ENCODE peak calls at places on chromosome 16, in nine cellular contexts. One of them, this sample, is unnamed.

GRCh38 chr16:27617678-27618077 is 67.7 kb downstream of the KATNIP start:
- DNase-seq in fibroblast of lung: no peak
- DNase-seq in cardiac muscle cell: no peak
- DNase-seq in cardiac fibroblast: no peak
- DNase-seq in gastrocnemius medialis: no peak
- DNase-seq in foreskin fibroblast: no peak
- DNase-seq in dorsolateral prefrontal cortex: no peak
- DNase-seq in fibroblast of pulmonary artery: no peak
- DNase-seq in brain microvascular endothelial cell: no peak
- DNase-seq in this sample: no peak

GRCh38 chr16:66539628-66540469 is 10.1 kb downstream of the TK2 start:
- DNase-seq in cardiac muscle cell: no peak
- DNase-seq in fibroblast of lung: no peak
- DNase-seq in dorsolateral prefrontal cortex: no peak
- DNase-seq in foreskin fibroblast: no peak
- DNase-seq in cardiac fibroblast: peak; percentile 44
- DNase-seq in fibroblast of pulmonary artery: no peak
- DNase-seq in gastrocnemius medialis: no peak
- DNase-seq in brain microvascular endothelial cell: peak; percentile 50
- DNase-seq in this sample: no peak

GRCh38 chr16:9687737-9688319 is 494.4 kb downstream of the GRIN2A start:
- DNase-seq in gastrocnemius medialis: no peak
- DNase-seq in brain microvascular endothelial cell: no peak
- DNase-seq in dorsolateral prefrontal cortex: no peak
- DNase-seq in foreskin fibroblast: no peak
- DNase-seq in cardiac muscle cell: no peak
- DNase-seq in cardiac fibroblast: no peak
- DNase-seq in fibroblast of lung: no peak
- DNase-seq in fibroblast of pulmonary artery: no peak
- DNase-seq in this sample: no peak

GRCh38 chr16:59339871-59340270 is 605.8 kb upstream of the GOT2 start:
- DNase-seq in cardiac fibroblast: no peak
- DNase-seq in foreskin fibroblast: no peak
- DNase-seq in dorsolateral prefrontal cortex: no peak
- DNase-seq in fibroblast of pulmonary artery: no peak
- DNase-seq in cardiac muscle cell: no peak
- DNase-seq in brain microvascular endothelial cell: no peak
- DNase-seq in gastrocnemius medialis: no peak
- DNase-seq in fibroblast of lung: no peak
- DNase-seq in this sample: no peak

GRCh38 chr16:89548344-89549006 is 12.0 kb upstream of the RPL13 start:
- DNase-seq in dorsolateral prefrontal cortex: no peak
- DNase-seq in gastrocnemius medialis: no peak
- DNase-seq in foreskin fibroblast: no peak
- DNase-seq in fibroblast of pulmonary artery: no peak
- DNase-seq in fibroblast of lung: no peak
- DNase-seq in cardiac muscle cell: no peak
- DNase-seq in cardiac fibroblast: no peak
- DNase-seq in brain microvascular endothelial cell: no peak
- DNase-seq in this sample: no peak

GRCh38 chr16:85328665-85329058 is 216.4 kb upstream of the CIBAR2 start:
- DNase-seq in gastrocnemius medialis: no peak
- DNase-seq in fibroblast of lung: no peak
- DNase-seq in cardiac fibroblast: no peak
- DNase-seq in dorsolateral prefrontal cortex: no peak
- DNase-seq in foreskin fibroblast: no peak
- DNase-seq in brain microvascular endothelial cell: no peak
- DNase-seq in fibroblast of pulmonary artery: no peak
- DNase-seq in cardiac muscle cell: no peak
- DNase-seq in this sample: no peak

GRCh38 chr16:85068746-85069145 is 41.2 kb downstream of the KIAA0513 start:
- DNase-seq in gastrocnemius medialis: no peak
- DNase-seq in dorsolateral prefrontal cortex: no peak
- DNase-seq in foreskin fibroblast: no peak
- DNase-seq in fibroblast of lung: no peak
- DNase-seq in cardiac fibroblast: no peak
- DNase-seq in fibroblast of pulmonary artery: no peak
- DNase-seq in cardiac muscle cell: no peak
- DNase-seq in brain microvascular endothelial cell: no peak
- DNase-seq in this sample: no peak

GRCh38 chr16:14029658-14030057 is 41.5 kb upstream of the MRTFB start:
- DNase-seq in gastrocnemius medialis: no peak
- DNase-seq in cardiac muscle cell: no peak
- DNase-seq in cardiac fibroblast: no peak
- DNase-seq in dorsolateral prefrontal cortex: no peak
- DNase-seq in fibroblast of lung: no peak
- DNase-seq in foreskin fibroblast: no peak
- DNase-seq in brain microvascular endothelial cell: no peak
- DNase-seq in fibroblast of pulmonary artery: no peak
- DNase-seq in this sample: no peak

GRCh38 chr16:14286381-14287230 is 215.5 kb downstream of the MRTFB start:
- DNase-seq in foreskin fibroblast: no peak
- DNase-seq in gastrocnemius medialis: peak; percentile 42
- DNase-seq in fibroblast of lung: peak; percentile 70
- DNase-seq in dorsolateral prefrontal cortex: peak; percentile 44
- DNase-seq in cardiac fibroblast: no peak
- DNase-seq in brain microvascular endothelial cell: no peak
- DNase-seq in fibroblast of pulmonary artery: peak; percentile 49
- DNase-seq in cardiac muscle cell: no peak
- DNase-seq in this sample: no peak

GRCh38 chr16:66905633-66906539 is 12.8 kb downstream of the CDH16 start:
- DNase-seq in gastrocnemius medialis: no peak
- DNase-seq in fibroblast of pulmonary artery: no peak
- DNase-seq in brain microvascular endothelial cell: no peak
- DNase-seq in cardiac muscle cell: no peak
- DNase-seq in cardiac fibroblast: no peak
- DNase-seq in dorsolateral prefrontal cortex: no peak
- DNase-seq in fibroblast of lung: no peak
- DNase-seq in foreskin fibroblast: no peak
- DNase-seq in this sample: no peak

GRCh38 chr16:88295526-88296436 is 87.0 kb upstream of the ZNF469 start:
- DNase-seq in cardiac muscle cell: no peak
- DNase-seq in cardiac fibroblast: no peak
- DNase-seq in gastrocnemius medialis: no peak
- DNase-seq in brain microvascular endothelial cell: no peak
- DNase-seq in dorsolateral prefrontal cortex: peak; percentile 31
- DNase-seq in foreskin fibroblast: no peak
- DNase-seq in fibroblast of pulmonary artery: no peak
- DNase-seq in fibroblast of lung: no peak
- DNase-seq in this sample: no peak

GRCh38 chr16:75742424-75743047 is 16.2 kb upstream of the CPHXL start:
- DNase-seq in fibroblast of lung: peak; percentile 4
- DNase-seq in cardiac fibroblast: peak; percentile 8
- DNase-seq in brain microvascular endothelial cell: no peak
- DNase-seq in foreskin fibroblast: no peak
- DNase-seq in gastrocnemius medialis: no peak
- DNase-seq in cardiac muscle cell: no peak
- DNase-seq in dorsolateral prefrontal cortex: no peak
- DNase-seq in fibroblast of pulmonary artery: no peak
- DNase-seq in this sample: no peak

GRCh38 chr16:68756250-68757051 is 19.4 kb downstream of the CDH1 start:
- DNase-seq in dorsolateral prefrontal cortex: no peak
- DNase-seq in fibroblast of pulmonary artery: no peak
- DNase-seq in gastrocnemius medialis: no peak
- DNase-seq in cardiac fibroblast: peak; percentile 46
- DNase-seq in brain microvascular endothelial cell: no peak
- DNase-seq in foreskin fibroblast: no peak
- DNase-seq in fibroblast of lung: no peak
- DNase-seq in cardiac muscle cell: peak; percentile 40
- DNase-seq in this sample: peak; percentile 17

DNA sequence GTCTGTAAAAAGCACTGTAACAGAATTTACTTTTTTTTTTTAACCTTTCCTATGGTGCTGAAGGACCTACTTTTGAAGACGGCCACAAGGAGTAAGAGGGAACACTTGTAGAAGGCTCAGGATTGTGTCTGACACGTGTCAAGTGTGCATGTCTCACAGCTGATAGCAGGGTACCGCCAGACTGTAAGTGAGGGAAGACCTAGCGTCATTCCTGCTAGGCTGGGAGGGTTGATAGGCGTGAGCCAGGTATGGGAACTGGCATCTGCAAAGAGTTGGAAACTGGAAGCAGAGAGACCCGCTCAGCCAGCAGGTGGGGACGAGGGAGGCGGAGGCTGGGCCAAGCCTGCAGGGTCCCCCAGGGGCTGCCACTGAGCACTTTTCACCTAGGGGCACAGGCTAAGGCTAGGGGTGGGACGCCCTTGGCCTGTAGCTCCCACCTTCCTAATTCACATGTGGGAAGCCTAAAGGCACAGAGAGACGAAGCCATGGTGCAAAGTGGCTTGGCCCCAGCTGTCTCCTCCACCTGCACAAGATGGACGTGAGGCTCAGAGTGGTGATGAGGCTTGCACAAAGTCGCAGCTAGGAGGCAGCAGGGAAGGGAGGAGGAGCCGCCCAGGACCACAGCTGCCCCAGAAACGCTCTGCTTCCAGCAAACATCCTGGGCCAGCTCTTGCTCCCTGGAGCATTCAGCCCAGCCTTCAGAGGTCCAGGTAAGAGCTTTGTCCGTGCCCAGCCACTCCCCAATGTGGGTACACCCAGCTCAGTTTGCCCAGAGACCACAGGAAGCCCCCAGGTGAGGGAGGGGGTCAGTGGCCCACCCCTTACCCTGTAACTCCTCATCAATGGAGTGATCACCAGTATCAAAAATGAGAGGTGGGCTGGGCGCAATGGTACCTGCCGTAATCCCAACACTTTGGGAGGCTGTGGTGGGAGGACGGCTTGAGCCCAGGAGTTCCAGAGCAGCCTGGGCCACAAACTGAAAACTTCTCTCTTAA is 18.9 kb downstream of the VASN start:
- DNase-seq in dorsolateral prefrontal cortex: no peak
- DNase-seq in brain microvascular endothelial cell: no peak
- DNase-seq in foreskin fibroblast: no peak
- DNase-seq in cardiac muscle cell: no peak
- DNase-seq in gastrocnemius medialis: no peak
- DNase-seq in fibroblast of pulmonary artery: no peak
- DNase-seq in cardiac fibroblast: no peak
- DNase-seq in fibroblast of lung: no peak
- DNase-seq in this sample: no peak
- TF ChIP-seq CTCF in dorsolateral prefrontal cortex: no peak
- TF ChIP-seq CTCF in brain microvascular endothelial cell: peak; percentile 36
- TF ChIP-seq CTCF in foreskin fibroblast: peak; percentile 3
- TF ChIP-seq CTCF in cardiac muscle cell: no peak
- TF ChIP-seq CTCF in gastrocnemius medialis: no peak
- TF ChIP-seq CTCF in fibroblast of pulmonary artery: no peak
- TF ChIP-seq CTCF in cardiac fibroblast: peak; percentile 17
- TF ChIP-seq CTCF in fibroblast of lung: no peak
- TF ChIP-seq CTCF in this sample: peak; percentile 14

GRCh38 chr16:53518550-53519416 is 15.8 kb upstream of the AKTIP start:
- DNase-seq in fibroblast of lung: no peak
- DNase-seq in foreskin fibroblast: peak; percentile 47
- DNase-seq in brain microvascular endothelial cell: peak; percentile 74
- DNase-seq in cardiac fibroblast: peak; percentile 95
- DNase-seq in cardiac muscle cell: peak; percentile 94
- DNase-seq in dorsolateral prefrontal cortex: no peak
- DNase-seq in gastrocnemius medialis: peak; percentile 43
- DNase-seq in fibroblast of pulmonary artery: peak; percentile 95
- DNase-seq in this sample: peak; percentile 93
- H3K4me3 ChIP-seq in fibroblast of lung: no peak overlapping the region
- H3K4me3 ChIP-seq in foreskin fibroblast: no peak overlapping the region
- H3K4me3 ChIP-seq in brain microvascular endothelial cell: no peak overlapping the region
- H3K4me3 ChIP-seq in cardiac fibroblast: no peak overlapping the region
- H3K4me3 ChIP-seq in cardiac muscle cell: no peak overlapping the region
- H3K4me3 ChIP-seq in dorsolateral prefrontal cortex: no peak overlapping the region
- H3K4me3 ChIP-seq in gastrocnemius medialis: no peak overlapping the region
- H3K4me3 ChIP-seq in fibroblast of pulmonary artery: no peak overlapping the region
- H3K4me3 ChIP-seq in this sample: no peak overlapping the region

GRCh38 chr16:56534847-56535383 is 15.1 kb upstream of the BBS2 start:
- DNase-seq in cardiac fibroblast: no peak
- DNase-seq in cardiac muscle cell: no peak
- DNase-seq in dorsolateral prefrontal cortex: no peak
- DNase-seq in fibroblast of pulmonary artery: no peak
- DNase-seq in fibroblast of lung: no peak
- DNase-seq in gastrocnemius medialis: no peak
- DNase-seq in brain microvascular endothelial cell: no peak
- DNase-seq in foreskin fibroblast: no peak
- DNase-seq in this sample: no peak
- TF ChIP-seq CTCF in cardiac fibroblast: no peak
- TF ChIP-seq CTCF in cardiac muscle cell: no peak
- TF ChIP-seq CTCF in dorsolateral prefrontal cortex: no peak
- TF ChIP-seq CTCF in fibroblast of pulmonary artery: no peak
- TF ChIP-seq CTCF in fibroblast of lung: no peak
- TF ChIP-seq CTCF in gastrocnemius medialis: no peak
- TF ChIP-seq CTCF in brain microvascular endothelial cell: no peak
- TF ChIP-seq CTCF in foreskin fibroblast: no peak
- TF ChIP-seq CTCF in this sample: no peak

GRCh38 chr16:1331712-1332617 is 1.5 kb upstream of the BAIAP3 start:
- DNase-seq in gastrocnemius medialis: peak; percentile 47
- DNase-seq in fibroblast of pulmonary artery: peak; percentile 84
- DNase-seq in fibroblast of lung: peak; percentile 32
- DNase-seq in cardiac fibroblast: peak; percentile 84
- DNase-seq in foreskin fibroblast: peak; percentile 25
- DNase-seq in brain microvascular endothelial cell: peak; percentile 64
- DNase-seq in dorsolateral prefrontal cortex: peak; percentile 66
- DNase-seq in cardiac muscle cell: peak; percentile 77
- DNase-seq in this sample: peak; percentile 73
- H3K4me3 ChIP-seq in gastrocnemius medialis: peak overlapping the region; percentile 44
- H3K4me3 ChIP-seq in fibroblast of pulmonary artery: peak overlapping the region; percentile 30
- H3K4me3 ChIP-seq in fibroblast of lung: peak overlapping the region; percentile 21
- H3K4me3 ChIP-seq in cardiac fibroblast: no peak overlapping the region
- H3K4me3 ChIP-seq in foreskin fibroblast: no peak overlapping the region
- H3K4me3 ChIP-seq in brain microvascular endothelial cell: no peak overlapping the region
- H3K4me3 ChIP-seq in dorsolateral prefrontal cortex: peak overlapping the region; percentile 7
- H3K4me3 ChIP-seq in cardiac muscle cell: no peak overlapping the region
- H3K4me3 ChIP-seq in this sample: peak overlapping the region; percentile 23

GRCh38 chr16:50467943-50468748 is 80.0 kb upstream of the NKD1 start:
- DNase-seq in cardiac fibroblast: no peak
- DNase-seq in dorsolateral prefrontal cortex: no peak
- DNase-seq in cardiac muscle cell: no peak
- DNase-seq in foreskin fibroblast: no peak
- DNase-seq in fibroblast of lung: no peak
- DNase-seq in brain microvascular endothelial cell: peak; percentile 3
- DNase-seq in gastrocnemius medialis: no peak
- DNase-seq in fibroblast of pulmonary artery: no peak
- DNase-seq in this sample: no peak
- TF ChIP-seq CTCF in cardiac fibroblast: no peak
- TF ChIP-seq CTCF in dorsolateral prefrontal cortex: no peak
- TF ChIP-seq CTCF in cardiac muscle cell: no peak
- TF ChIP-seq CTCF in foreskin fibroblast: no peak
- TF ChIP-seq CTCF in fibroblast of lung: no peak
- TF ChIP-seq CTCF in brain microvascular endothelial cell: no peak
- TF ChIP-seq CTCF in gastrocnemius medialis: no peak
- TF ChIP-seq CTCF in fibroblast of pulmonary artery: no peak
- TF ChIP-seq CTCF in this sample: no peak